ENCODE peak calls at places on chromosomes 1 and 21, in ten cellular contexts. Q is BE2C, I is tibial artery, F is dorsolateral prefrontal cortex, V is fibroblast of lung, E is PC-9, X is left lung, T is astrocyte of the cerebellum, L is uterus, Y is AG04449. U is an unnamed sample.

GRCh38 chr1:226158457-226158856 is 28.1 kb downstream of the ACBD3 start:
- DNase-seq in Q (no peak), I (no peak), F (no peak), V (no peak), E (no peak), X (no peak), T (no peak), L (no peak), Y (no peak), U (no peak)

GRCh38 chr1:16088996-16089395 is 15.5 kb upstream of the FAM131C start:
- DNase-seq in Q (no peak), I (no peak), F (no peak), V (peak; percentile 92), E (peak; percentile 87), X (peak; percentile 68), T (peak; percentile 40), L (no peak), Y (no peak), U (no peak)

GRCh38 chr1:59375321-59376220 is 78.7 kb downstream of the FGGY start:
- DNase-seq in Q (no peak), I (no peak), F (no peak), V (peak; percentile 100), E (peak; percentile 25), X (no peak), T (peak; percentile 98), L (no peak), Y (peak; percentile 99), U (no peak)

GRCh38 chr21:43343992-43344886 is 82.7 kb downstream of the SIK1 start:
- DNase-seq in Q (no peak), I (no peak), F (no peak), V (no peak), E (no peak), X (no peak), T (no peak), L (no peak), Y (no peak), U (no peak)

GRCh38 chr1:245180496-245180895 is 25.7 kb downstream of the KIF26B start:
- DNase-seq in Q (no peak), I (no peak), F (no peak), V (peak; percentile 50), E (no peak), X (no peak), T (no peak), L (no peak), Y (no peak), U (no peak)

GRCh38 chr1:202248861-202249260 is 55.3 kb downstream of the LGR6 start:
- DNase-seq in Q (no peak), I (no peak), F (no peak), V (no peak), E (no peak), X (no peak), T (no peak), L (no peak), Y (no peak), U (no peak)

GRCh38 chr21:32192291-32192690 is 86.6 kb downstream of the MIS18A start:
- DNase-seq in Q (no peak), I (no peak), F (no peak), V (no peak), E (no peak), X (no peak), T (no peak), L (no peak), Y (no peak), U (no peak)

GRCh38 chr21:28138272-28138671 is 854.4 kb downstream of the LTN1 start:
- DNase-seq in Q (peak; percentile 43), I (no peak), F (no peak), V (peak; percentile 10), E (no peak), X (no peak), T (no peak), L (no peak), Y (no peak), U (no peak)

GRCh38 chr1:46132529-46133180 is at the start of gene PIK3R3:
- DNase-seq in Q (peak; percentile 94), I (peak; percentile 97), F (peak; percentile 98), V (peak; percentile 99), E (peak; percentile 99), X (peak; percentile 99), T (peak; percentile 98), L (peak; percentile 97), Y (peak; percentile 93), U (peak; percentile 99)

GRCh38 chr1:46131727-46132528 is 501 bp downstream of the PIK3R3 start:
- DNase-seq in Q (peak; percentile 23), I (peak; percentile 39), F (no peak), V (peak; percentile 42), E (peak; percentile 32), X (no peak), T (no peak), L (no peak), Y (no peak), U (peak; percentile 31)

GRCh38 chr1:46134660-46135331 is 2.4 kb upstream of the PIK3R3 start:
- DNase-seq in Q (no peak), I (no peak), F (no peak), V (peak; percentile 81), E (peak; percentile 86), X (no peak), T (no peak), L (no peak), Y (peak; percentile 45), U (peak; percentile 43)

GRCh38 chr1:46133181-46133658 is 791 bp upstream of the PIK3R3 start:
- DNase-seq in Q (peak; percentile 76), I (no peak), F (no peak), V (no peak), E (no peak), X (peak; percentile 92), T (no peak), L (no peak), Y (no peak), U (no peak)

DNA sequence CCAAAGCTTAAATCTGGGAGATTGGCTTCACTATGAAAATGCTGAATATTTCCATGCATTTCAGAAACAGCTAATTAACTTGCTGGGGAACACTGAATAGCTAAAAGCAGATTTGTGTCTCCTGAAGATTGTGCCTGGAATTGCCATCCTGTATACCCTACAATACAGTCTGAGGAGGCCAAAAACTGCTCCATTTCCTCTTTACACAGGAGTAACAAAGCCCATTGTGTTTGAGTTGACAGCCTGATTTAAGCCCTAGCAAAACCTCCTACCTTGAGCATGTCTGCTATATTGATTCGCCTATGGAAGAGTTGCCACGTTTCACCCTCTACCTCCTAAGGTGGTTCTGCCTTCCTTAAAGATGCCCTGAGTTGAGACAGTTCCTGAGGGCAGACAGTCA is 1.5 kb upstream of the PIK3R3 start:
- DNase-seq in Q (no peak), I (no peak), F (no peak), V (no peak), E (no peak), X (no peak), T (no peak), L (no peak), Y (no peak), U (no peak)
- H3K4me3 ChIP-seq in Q (peak overlapping the region; percentile 68), I (no peak overlapping the region), F (no peak overlapping the region), V (no peak overlapping the region), E (peak overlapping the region; percentile 95), X (no peak overlapping the region), T (peak overlapping the region; percentile 90), L (no peak overlapping the region), Y (peak overlapping the region; percentile 83), U (no peak overlapping the region)

GRCh38 chr1:84435159-84435558 is 36.9 kb downstream of the DNASE2B start:
- DNase-seq in Q (no peak), I (no peak), F (no peak), V (no peak), E (no peak), X (no peak), T (no peak), L (no peak), Y (no peak), U (no peak)
- H3K4me3 ChIP-seq in Q (no peak overlapping the region), I (no peak overlapping the region), F (no peak overlapping the region), V (no peak overlapping the region), E (no peak overlapping the region), X (no peak overlapping the region), T (no peak overlapping the region), L (no peak overlapping the region), Y (no peak overlapping the region), U (no peak overlapping the region)

GRCh38 chr1:44828841-44829440 is 14.1 kb downstream of the PTCH2 start:
- DNase-seq in Q (no peak), I (no peak), F (peak; percentile 20), V (no peak), E (no peak), X (no peak), T (no peak), L (no peak), Y (no peak), U (no peak)

GRCh38 chr1:44827197-44828002 is 15.7 kb downstream of the PTCH2 start:
- DNase-seq in Q (no peak), I (no peak), F (no peak), V (no peak), E (no peak), X (no peak), T (no peak), L (no peak), Y (no peak), U (no peak)

GRCh38 chr1:44829506-44830384 is 13.3 kb downstream of the PTCH2 start:
- DNase-seq in Q (no peak), I (no peak), F (peak; percentile 31), V (no peak), E (no peak), X (no peak), T (no peak), L (no peak), Y (no peak), U (no peak)

GRCh38 chr1:44828003-44828651 is 14.9 kb downstream of the PTCH2 start:
- DNase-seq in Q (no peak), I (no peak), F (no peak), V (no peak), E (no peak), X (no peak), T (no peak), L (no peak), Y (no peak), U (no peak)

DNA sequence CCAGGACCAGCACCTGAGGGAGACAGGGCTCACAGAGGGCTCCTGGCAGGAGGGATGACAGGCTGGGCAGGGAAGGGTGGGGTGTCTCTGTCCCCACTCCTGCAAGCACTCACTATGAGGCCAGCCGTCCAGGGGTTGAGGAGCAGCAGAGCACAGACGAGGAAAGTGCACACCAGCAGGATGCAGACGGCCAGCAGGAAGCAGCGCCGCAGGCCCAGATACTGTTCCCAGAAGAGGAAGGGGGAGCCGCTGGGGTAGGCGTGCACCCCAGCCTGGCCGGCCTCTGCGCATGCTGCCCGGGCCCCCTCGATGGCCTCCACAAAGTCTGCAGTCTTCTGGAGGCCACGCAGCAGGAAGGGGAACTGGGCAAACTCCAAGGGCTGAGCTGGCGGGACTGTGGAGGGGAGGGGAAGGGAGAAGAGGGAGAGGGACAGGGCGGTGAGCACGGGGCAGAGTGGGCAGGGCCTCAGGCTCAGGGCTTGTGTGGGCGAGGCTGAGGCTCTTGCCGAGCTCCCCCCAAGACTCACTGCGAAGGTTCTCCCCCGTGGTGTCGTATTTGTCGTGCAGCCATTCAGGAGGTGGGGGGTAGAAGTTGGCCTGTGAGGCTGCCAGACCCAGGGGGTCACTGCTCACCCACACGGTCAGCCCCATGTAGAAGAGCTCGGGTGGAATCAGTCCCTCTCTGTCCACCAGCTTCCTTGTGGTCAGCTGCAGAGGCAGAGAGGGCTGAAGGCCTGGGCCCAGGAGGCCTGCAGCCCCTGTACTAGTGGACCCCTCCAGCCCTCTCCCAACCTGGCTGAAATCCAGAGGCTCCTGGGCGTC is 16.5 kb downstream of the PTCH2 start:
- DNase-seq in Q (no peak), I (peak; percentile 78), F (no peak), V (no peak), E (no peak), X (peak; percentile 91), T (no peak), L (no peak), Y (no peak), U (peak; percentile 58)
- H3K4me3 ChIP-seq in Q (no peak overlapping the region), I (peak overlapping the region; percentile 8), F (no peak overlapping the region), V (no peak overlapping the region), E (no peak overlapping the region), X (no peak overlapping the region), T (no peak overlapping the region), L (no peak overlapping the region), Y (no peak overlapping the region), U (no peak overlapping the region)

GRCh38 chr1:155940993-155941844 is at the start of gene RXFP4:
- DNase-seq in Q (peak; percentile 37), I (no peak), F (no peak), V (peak; percentile 32), E (peak; percentile 73), X (no peak), T (no peak), L (no peak), Y (no peak), U (no peak)
- H3K4me3 ChIP-seq in Q (no peak within 1 kb of the TSS), I (no peak within 1 kb of the TSS), F (no peak within 1 kb of the TSS), V (no peak within 1 kb of the TSS), E (no peak within 1 kb of the TSS), X (no peak within 1 kb of the TSS), T (no peak within 1 kb of the TSS), L (no peak within 1 kb of the TSS), Y (no peak within 1 kb of the TSS), U (no peak within 1 kb of the TSS)